ENCODE peak calls at places on chromosome 10, in nine cellular contexts. E is H9, X is mammary epithelial cell, I is gastrocnemius medialis, A is adrenal gland, Z is hepatocyte, Y is tibial artery, P is right lobe of liver, C is IMR-90. B is an unnamed sample. For H3K4me1, the result is how much of the 10 kb centered on the place peaks cover.

GRCh38 chr10:16828114-16828568 is 10.9 kb upstream of the RSU1 start:
- DNase-seq in E (peak), X (peak), I (no peak), A (peak), Z (peak), Y (peak), P (peak), C (peak), B (peak)

GRCh38 chr10:24616536-24616935 is 107.2 kb downstream of the ARHGAP21 start:
- DNase-seq in E (no peak), X (peak), I (no peak), A (no peak), Z (no peak), Y (no peak), P (no peak), C (peak), B (no peak)

GRCh38 chr10:75350791-75351190 is 50.8 kb downstream of the ZNF503 start:
- DNase-seq in E (no peak), X (peak), I (no peak), A (no peak), Z (no peak), Y (no peak), P (no peak), C (peak), B (no peak)

GRCh38 chr10:89867964-89868363 is 166.6 kb downstream of the KIF20B start:
- DNase-seq in E (no peak), X (peak), I (no peak), A (no peak), Z (peak), Y (no peak), P (no peak), C (peak), B (no peak)

GRCh38 chr10:58642283-58642682 is 129.6 kb downstream of the BICC1 start:
- DNase-seq in E (no peak), X (no peak), I (no peak), A (no peak), Z (no peak), Y (no peak), P (no peak), C (peak), B (no peak)

GRCh38 chr10:131911451-131911850 is 10.6 kb downstream of the PPP2R2D start:
- DNase-seq in E (no peak), X (no peak), I (no peak), A (peak), Z (no peak), Y (peak), P (no peak), C (no peak), B (peak)

GRCh38 chr10:1035201-1035600 is 9.5 kb upstream of the IDI2 start:
- DNase-seq in E (no peak), X (no peak), I (peak), A (no peak), Z (no peak), Y (no peak), P (no peak), C (no peak), B (no peak)

GRCh38 chr10:46516660-46517416 is 39.6 kb downstream of the GPRIN2 start:
- DNase-seq in E (peak), X (peak), I (no peak), A (peak), Z (peak), Y (no peak), P (peak), C (peak), B (no peak)

GRCh38 chr10:88207121-88207546 is 343.7 kb downstream of the PTEN start:
- DNase-seq in E (no peak), X (no peak), I (no peak), A (no peak), Z (no peak), Y (no peak), P (no peak), C (no peak), B (no peak)

GRCh38 chr10:75107756-75108683 is 3.4 kb upstream of the SAMD8 start:
- DNase-seq in E (no peak), X (peak), I (peak), A (no peak), Z (no peak), Y (peak), P (peak), C (no peak), B (no peak)

GRCh38 chr10:36358736-36359135 is 716.6 kb upstream of the FZD8 start:
- DNase-seq in E (no peak), X (no peak), I (no peak), A (no peak), Z (no peak), Y (no peak), P (no peak), C (peak), B (no peak)

GRCh38 chr10:74892874-74893273 is 66.5 kb downstream of the KAT6B start:
- DNase-seq in E (no peak), X (no peak), I (no peak), A (no peak), Z (no peak), Y (no peak), P (no peak), C (no peak), B (no peak)

GRCh38 chr10:61891911-61892310 is 9.6 kb upstream of the ARID5B start:
- DNase-seq in E (no peak), X (no peak), I (no peak), A (no peak), Z (no peak), Y (no peak), P (no peak), C (peak), B (no peak)

GRCh38 chr10:13794982-13795381 is 208.2 kb downstream of the PRPF18 start:
- DNase-seq in E (no peak), X (no peak), I (no peak), A (no peak), Z (no peak), Y (no peak), P (no peak), C (no peak), B (no peak)

GRCh38 chr10:89792187-89792586 is 90.8 kb downstream of the KIF20B start:
- DNase-seq in E (no peak), X (peak), I (no peak), A (no peak), Z (no peak), Y (no peak), P (no peak), C (peak), B (no peak)

GRCh38 chr10:32246685-32247084 is 100.3 kb downstream of the EPC1 start:
- DNase-seq in E (no peak), X (no peak), I (no peak), A (no peak), Z (no peak), Y (no peak), P (no peak), C (no peak), B (no peak)

GRCh38 chr10:24822557-24822956 is 98.9 kb upstream of the ARHGAP21 start:
- DNase-seq in E (no peak), X (no peak), I (no peak), A (no peak), Z (no peak), Y (no peak), P (no peak), C (no peak), B (no peak)

GRCh38 chr10:47008769-47009168 is 97.5 kb downstream of the PTPN20 start:
- DNase-seq in E (no peak), X (no peak), I (no peak), A (no peak), Z (no peak), Y (no peak), P (no peak), C (no peak), B (no peak)

GRCh38 chr10:97861351-97861750 is 11.7 kb downstream of the GOLGA7B start:
- DNase-seq in E (no peak), X (peak), I (peak), A (peak), Z (peak), Y (no peak), P (no peak), C (peak), B (no peak)

GRCh38 chr10:80471715-80472233 is 17.7 kb downstream of the TSPAN14 start:
- DNase-seq in E (no peak), X (peak), I (no peak), A (no peak), Z (no peak), Y (peak), P (no peak), C (no peak), B (no peak)

GRCh38 chr10:128380946-128381345 is 254.7 kb upstream of the MKI67 start:
- DNase-seq in E (no peak), X (no peak), I (no peak), A (no peak), Z (no peak), Y (no peak), P (no peak), C (no peak), B (no peak)

GRCh38 chr10:79434223-79434687 is 11.2 kb downstream of the ZCCHC24 start:
- DNase-seq in E (no peak), X (peak), I (peak), A (no peak), Z (no peak), Y (peak), P (peak), C (peak), B (peak)

GRCh38 chr10:3033925-3034324 is 33.4 kb upstream of the PFKP start:
- DNase-seq in E (no peak), X (no peak), I (no peak), A (no peak), Z (no peak), Y (no peak), P (no peak), C (no peak), B (no peak)

GRCh38 chr10:98646998-98647917 is 200.5 kb upstream of the HPS1 start:
- DNase-seq in E (peak), X (no peak), I (no peak), A (no peak), Z (no peak), Y (no peak), P (no peak), C (no peak), B (no peak)

GRCh38 chr10:132186488-132187413 is at the start of gene DPYSL4:
- DNase-seq in E (no peak), X (no peak), I (no peak), A (no peak), Z (peak), Y (no peak), P (no peak), C (no peak), B (no peak)

GRCh38 chr10:75048669-75049098 is 62.8 kb upstream of the SAMD8 start:
- DNase-seq in E (no peak), X (no peak), I (no peak), A (no peak), Z (peak), Y (no peak), P (peak), C (peak), B (peak)

GRCh38 chr10:36412942-36413341 is 712.5 kb upstream of the ANKRD30A start:
- DNase-seq in E (no peak), X (peak), I (no peak), A (no peak), Z (peak), Y (no peak), P (no peak), C (no peak), B (no peak)

GRCh38 chr10:112585960-112586359 is 138.9 kb downstream of the VTI1A start:
- DNase-seq in E (no peak), X (no peak), I (no peak), A (no peak), Z (no peak), Y (no peak), P (no peak), C (no peak), B (no peak)

GRCh38 chr10:88095778-88096452 is 232.5 kb downstream of the PTEN start:
- DNase-seq in E (no peak), X (no peak), I (no peak), A (no peak), Z (no peak), Y (no peak), P (no peak), C (no peak), B (no peak)

GRCh38 chr10:48993627-48994026 is 54.0 kb upstream of the LRRC18 start:
- DNase-seq in E (no peak), X (no peak), I (no peak), A (no peak), Z (no peak), Y (peak), P (no peak), C (no peak), B (no peak)

GRCh38 chr10:12915637-12916168 is 85.8 kb downstream of the CCDC3 start:
- DNase-seq in E (no peak), X (no peak), I (no peak), A (no peak), Z (no peak), Y (no peak), P (no peak), C (no peak), B (no peak)

GRCh38 chr10:119197921-119198320 is 9.4 kb upstream of the GRK5 start:
- DNase-seq in E (no peak), X (peak), I (no peak), A (no peak), Z (no peak), Y (no peak), P (no peak), C (peak), B (no peak)

GRCh38 chr10:124064676-124065075 is 28.7 kb downstream of the CHST15 start:
- DNase-seq in E (no peak), X (no peak), I (no peak), A (no peak), Z (no peak), Y (no peak), P (no peak), C (no peak), B (no peak)
- H3K4me1 ChIP-seq in E (under half), X (under half), I (under half), A (half or more), Z (under half), Y (under half), P (under half), C (under half), B (under half)

DNA sequence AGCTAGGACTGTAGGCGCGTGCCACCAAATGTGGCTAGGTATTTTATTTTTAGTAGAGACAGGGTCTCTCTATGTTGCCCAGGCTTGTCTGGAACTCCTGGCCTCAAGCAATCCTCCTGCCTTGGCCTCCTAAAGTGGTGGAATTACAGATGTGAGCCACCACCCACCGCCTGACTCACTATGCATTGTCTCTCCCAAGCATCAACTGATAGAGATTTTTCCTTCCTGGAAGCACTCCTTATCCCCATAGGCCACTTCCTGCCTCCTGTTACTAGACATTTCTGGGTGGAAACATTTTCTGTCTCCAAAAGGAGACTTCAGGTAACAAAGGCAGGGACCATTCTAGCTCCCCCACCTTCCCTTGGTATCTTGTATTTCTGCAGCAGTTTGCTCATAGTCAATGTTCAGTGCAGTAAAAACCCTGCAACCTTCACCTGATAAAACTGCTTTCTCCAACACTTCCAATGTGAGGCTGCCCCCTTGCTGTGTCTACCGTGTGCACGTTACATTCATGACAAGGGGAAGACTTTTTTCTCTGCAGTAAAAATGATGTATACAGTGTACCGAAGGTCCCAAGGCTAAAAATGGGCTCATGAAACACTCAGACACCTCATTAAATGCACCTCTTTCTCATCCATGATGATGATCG is 84.9 kb downstream of the NHLRC2 start:
- DNase-seq in E (no peak), X (no peak), I (no peak), A (no peak), Z (no peak), Y (no peak), P (no peak), C (no peak), B (no peak)
- TF ChIP-seq CTCF in E (no peak), X (no peak), I (no peak), A (no peak), Z (no peak), Y (no peak), P (no peak), C (no peak), B (no peak)

GRCh38 chr10:72337039-72337629 is 17.6 kb downstream of the DNAJB12 start:
- DNase-seq in E (peak), X (peak), I (peak), A (peak), Z (peak), Y (peak), P (peak), C (peak), B (peak)

GRCh38 chr10:72334832-72335393 is 19.8 kb downstream of the DNAJB12 start:
- DNase-seq in E (peak), X (peak), I (peak), A (peak), Z (peak), Y (peak), P (peak), C (peak), B (peak)

GRCh38 chr10:72335394-72336258 is 19.1 kb downstream of the DNAJB12 start:
- DNase-seq in E (no peak), X (peak), I (peak), A (peak), Z (peak), Y (peak), P (peak), C (no peak), B (peak)

GRCh38 chr10:72337722-72338121 is 17.0 kb downstream of the DNAJB12 start:
- DNase-seq in E (no peak), X (no peak), I (no peak), A (no peak), Z (no peak), Y (no peak), P (no peak), C (no peak), B (no peak)

DNA sequence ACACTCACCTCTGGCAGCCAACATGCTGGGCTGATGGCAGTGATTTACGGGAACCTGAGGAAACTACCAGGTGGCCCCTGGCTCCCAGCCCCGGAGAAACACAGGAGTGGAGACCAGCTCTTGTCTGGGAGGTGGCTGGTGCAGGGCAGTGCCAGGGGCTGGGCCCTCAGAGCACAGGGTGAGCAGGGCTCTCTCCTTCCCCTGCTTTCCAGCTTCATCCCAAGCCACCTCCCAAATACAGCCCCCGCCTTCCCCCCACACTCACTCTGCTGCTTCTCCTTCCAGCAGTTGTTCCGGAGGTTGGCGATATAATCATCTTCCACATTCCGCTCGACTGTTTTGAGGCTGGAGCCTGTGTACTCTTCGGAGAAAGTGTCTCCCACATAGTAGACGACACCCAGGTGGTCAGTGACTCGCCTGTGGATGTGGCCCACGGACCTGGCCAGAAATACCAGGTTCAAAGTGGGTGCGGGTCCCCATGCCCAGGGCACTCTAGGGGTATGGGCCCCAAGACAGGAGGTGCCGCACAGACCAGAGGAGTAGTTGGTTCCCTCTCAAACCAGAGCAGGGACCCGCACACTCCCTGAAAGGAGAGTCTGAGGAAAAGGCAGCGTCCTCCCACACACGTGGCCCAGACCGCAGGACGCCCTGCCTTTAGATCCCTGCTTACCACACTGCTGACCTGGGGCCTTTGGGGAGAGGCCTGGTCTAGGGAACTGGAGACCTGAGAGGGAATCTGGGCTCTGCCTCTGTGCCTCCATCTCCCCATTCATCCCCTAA is 18.3 kb downstream of the DNAJB12 start:
- DNase-seq in E (no peak), X (peak), I (peak), A (no peak), Z (peak), Y (no peak), P (no peak), C (no peak), B (peak)
- H3K4me1 ChIP-seq in E (under half), X (half or more), I (half or more), A (half or more), Z (under half), Y (under half), P (under half), C (under half), B (under half)

DNA sequence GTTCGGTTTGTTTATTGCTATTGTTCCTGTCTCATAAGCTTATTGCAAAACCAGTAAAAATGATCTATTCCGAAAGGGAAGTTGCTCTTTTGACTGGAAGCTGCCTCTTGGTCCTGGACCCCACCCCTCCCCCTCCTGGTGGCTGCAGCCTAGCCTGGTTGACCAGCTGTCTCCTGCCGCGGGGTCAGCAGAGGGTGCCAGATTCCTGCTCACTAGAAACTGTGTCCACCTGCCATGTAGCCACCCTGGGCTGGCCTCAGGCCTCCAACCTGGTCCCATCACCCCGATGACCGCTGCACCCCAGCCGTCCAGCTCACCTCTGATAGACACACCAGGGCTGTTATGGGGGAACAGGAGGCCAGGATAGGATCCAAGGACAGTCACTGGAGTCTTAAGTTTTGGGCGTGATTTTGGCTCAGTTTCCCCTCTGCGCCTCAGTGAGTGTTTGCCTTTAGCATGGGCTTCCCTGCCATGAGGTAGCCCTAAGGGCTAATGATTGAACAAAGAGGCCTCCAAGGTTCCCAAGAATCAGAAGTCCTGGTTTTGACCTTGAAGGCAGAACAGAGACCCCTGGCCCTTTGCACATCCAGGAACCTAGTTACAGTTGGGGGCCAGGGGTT is 32.9 kb upstream of the SLF2 start:
- DNase-seq in E (no peak), X (no peak), I (no peak), A (no peak), Z (no peak), Y (no peak), P (peak), C (no peak), B (peak)
- TF ChIP-seq CTCF in E (no peak), X (no peak), I (no peak), A (no peak), Z (peak), Y (no peak), P (no peak), C (peak), B (no peak)

DNA sequence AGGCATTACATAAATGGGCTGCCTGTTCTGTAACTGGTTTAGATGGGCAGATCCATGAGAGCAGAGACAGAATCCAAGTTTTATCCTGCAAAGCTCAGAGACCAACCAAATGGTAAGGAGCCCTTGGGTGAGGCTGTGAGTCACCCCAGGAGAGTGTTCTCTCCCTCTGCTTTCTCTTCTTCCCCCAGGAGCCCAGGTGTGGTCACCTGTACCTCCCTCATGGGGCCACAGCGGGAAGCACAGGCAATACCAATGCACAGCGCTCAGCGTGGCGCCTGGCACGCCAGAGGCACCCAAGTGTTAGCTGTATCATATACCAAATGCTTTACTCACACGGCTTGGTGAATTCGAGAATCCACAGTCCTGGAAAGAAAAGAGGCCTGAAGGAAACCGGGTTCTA is 39.4 kb downstream of the CTBP2 start:
- DNase-seq in E (no peak), X (peak), I (no peak), A (no peak), Z (no peak), Y (peak), P (no peak), C (no peak), B (no peak)
- H3K4me1 ChIP-seq in E (under half), X (half or more), I (half or more), A (half or more), Z (under half), Y (under half), P (under half), C (under half), B (half or more)